ENCODE peak calls at places on chromosomes 4 and X, in six cellular contexts. One of them, this sample, is unnamed.

GRCh38 chr4:116005806-116006088 is 892.3 kb upstream of the NDST4 start:
- DNase-seq in neuronal stem cell: no peak
- DNase-seq in mucosa of descending colon: no peak
- DNase-seq in effector memory CD4-positive, alpha-beta T cell: no peak
- DNase-seq in thyroid gland: no peak
- DNase-seq in GM12878: no peak
- DNase-seq in this sample: no peak

GRCh38 chrX:140091276-140091886 is 126.1 kb upstream of the CXorf66 start:
- DNase-seq in neuronal stem cell: peak; percentile 31
- DNase-seq in mucosa of descending colon: peak; percentile 7
- DNase-seq in effector memory CD4-positive, alpha-beta T cell: no peak
- DNase-seq in thyroid gland: peak; percentile 36
- DNase-seq in GM12878: no peak
- DNase-seq in this sample: peak; percentile 18

GRCh38 chrX:20374450-20374849 is 107.7 kb upstream of the RPS6KA3 start:
- DNase-seq in neuronal stem cell: no peak
- DNase-seq in mucosa of descending colon: no peak
- DNase-seq in effector memory CD4-positive, alpha-beta T cell: no peak
- DNase-seq in thyroid gland: no peak
- DNase-seq in GM12878: no peak
- DNase-seq in this sample: no peak

GRCh38 chr4:8838911-8839431 is 32.7 kb downstream of the HMX1 start:
- DNase-seq in neuronal stem cell: no peak
- DNase-seq in mucosa of descending colon: no peak
- DNase-seq in effector memory CD4-positive, alpha-beta T cell: no peak
- DNase-seq in thyroid gland: no peak
- DNase-seq in GM12878: no peak
- DNase-seq in this sample: no peak

GRCh38 chr4:44760142-44760898 is 34.0 kb upstream of the GNPDA2 start:
- DNase-seq in neuronal stem cell: peak; percentile 38
- DNase-seq in mucosa of descending colon: peak; percentile 19
- DNase-seq in effector memory CD4-positive, alpha-beta T cell: no peak
- DNase-seq in thyroid gland: no peak
- DNase-seq in GM12878: no peak
- DNase-seq in this sample: no peak

GRCh38 chr4:26884486-26884988 is 23.9 kb downstream of the STIM2 start:
- DNase-seq in neuronal stem cell: no peak
- DNase-seq in mucosa of descending colon: no peak
- DNase-seq in effector memory CD4-positive, alpha-beta T cell: no peak
- DNase-seq in thyroid gland: no peak
- DNase-seq in GM12878: peak; percentile 53
- DNase-seq in this sample: no peak

GRCh38 chr4:86910820-86911684 is 18.8 kb upstream of the C4orf36 start:
- DNase-seq in neuronal stem cell: no peak
- DNase-seq in mucosa of descending colon: no peak
- DNase-seq in effector memory CD4-positive, alpha-beta T cell: no peak
- DNase-seq in thyroid gland: no peak
- DNase-seq in GM12878: no peak
- DNase-seq in this sample: no peak

GRCh38 chr4:52937829-52938228 is 75.7 kb downstream of the RASL11B start:
- DNase-seq in neuronal stem cell: no peak
- DNase-seq in mucosa of descending colon: no peak
- DNase-seq in effector memory CD4-positive, alpha-beta T cell: no peak
- DNase-seq in thyroid gland: no peak
- DNase-seq in GM12878: no peak
- DNase-seq in this sample: no peak

GRCh38 chr4:153521467-153521866 is 55.3 kb downstream of the TMEM131L start:
- DNase-seq in neuronal stem cell: no peak
- DNase-seq in mucosa of descending colon: no peak
- DNase-seq in effector memory CD4-positive, alpha-beta T cell: no peak
- DNase-seq in thyroid gland: no peak
- DNase-seq in GM12878: peak; percentile 57
- DNase-seq in this sample: peak; percentile 11

GRCh38 chr4:142551513-142552280 is 294.4 kb downstream of the INPP4B start:
- DNase-seq in neuronal stem cell: no peak
- DNase-seq in mucosa of descending colon: no peak
- DNase-seq in effector memory CD4-positive, alpha-beta T cell: no peak
- DNase-seq in thyroid gland: no peak
- DNase-seq in GM12878: no peak
- DNase-seq in this sample: no peak

GRCh38 chr4:150078996-150079581 is 844 bp downstream of the DCLK2 start:
- DNase-seq in neuronal stem cell: peak; percentile 31
- DNase-seq in mucosa of descending colon: peak; percentile 35
- DNase-seq in effector memory CD4-positive, alpha-beta T cell: no peak
- DNase-seq in thyroid gland: peak; percentile 56
- DNase-seq in GM12878: no peak
- DNase-seq in this sample: peak; percentile 43

GRCh38 chr4:150080335-150080734 is 2.1 kb downstream of the DCLK2 start:
- DNase-seq in neuronal stem cell: no peak
- DNase-seq in mucosa of descending colon: no peak
- DNase-seq in effector memory CD4-positive, alpha-beta T cell: no peak
- DNase-seq in thyroid gland: no peak
- DNase-seq in GM12878: no peak
- DNase-seq in this sample: no peak

GRCh38 chr4:150082241-150082640 is 4.0 kb downstream of the DCLK2 start:
- DNase-seq in neuronal stem cell: no peak
- DNase-seq in mucosa of descending colon: no peak
- DNase-seq in effector memory CD4-positive, alpha-beta T cell: no peak
- DNase-seq in thyroid gland: peak; percentile 55
- DNase-seq in GM12878: peak; percentile 28
- DNase-seq in this sample: no peak

GRCh38 chr4:150078041-150078995 is at the start of gene DCLK2:
- DNase-seq in neuronal stem cell: peak; percentile 71
- DNase-seq in mucosa of descending colon: peak; percentile 59
- DNase-seq in effector memory CD4-positive, alpha-beta T cell: no peak
- DNase-seq in thyroid gland: peak; percentile 83
- DNase-seq in GM12878: no peak
- DNase-seq in this sample: peak; percentile 68

GRCh38 chr4:150080875-150081274 is 2.6 kb downstream of the DCLK2 start:
- DNase-seq in neuronal stem cell: no peak
- DNase-seq in mucosa of descending colon: no peak
- DNase-seq in effector memory CD4-positive, alpha-beta T cell: no peak
- DNase-seq in thyroid gland: no peak
- DNase-seq in GM12878: no peak
- DNase-seq in this sample: no peak
- H3K4me3 ChIP-seq in neuronal stem cell: no peak overlapping the region
- H3K4me3 ChIP-seq in mucosa of descending colon: no peak overlapping the region
- H3K4me3 ChIP-seq in effector memory CD4-positive, alpha-beta T cell: no peak overlapping the region
- H3K4me3 ChIP-seq in thyroid gland: no peak overlapping the region
- H3K4me3 ChIP-seq in GM12878: no peak overlapping the region
- H3K4me3 ChIP-seq in this sample: no peak overlapping the region

GRCh38 chr4:41363384-41363981 is 106.8 kb downstream of the UCHL1 start:
- DNase-seq in neuronal stem cell: no peak
- DNase-seq in mucosa of descending colon: no peak
- DNase-seq in effector memory CD4-positive, alpha-beta T cell: no peak
- DNase-seq in thyroid gland: peak; percentile 76
- DNase-seq in GM12878: no peak
- DNase-seq in this sample: no peak
- H3K4me3 ChIP-seq in neuronal stem cell: no peak overlapping the region
- H3K4me3 ChIP-seq in mucosa of descending colon: no peak overlapping the region
- H3K4me3 ChIP-seq in effector memory CD4-positive, alpha-beta T cell: no peak overlapping the region
- H3K4me3 ChIP-seq in thyroid gland: no peak overlapping the region
- H3K4me3 ChIP-seq in GM12878: no peak overlapping the region
- H3K4me3 ChIP-seq in this sample: no peak overlapping the region

GRCh38 chr4:151067316-151067715 is 32.1 kb upstream of the RPS3A start:
- DNase-seq in neuronal stem cell: no peak
- DNase-seq in mucosa of descending colon: no peak
- DNase-seq in effector memory CD4-positive, alpha-beta T cell: no peak
- DNase-seq in thyroid gland: no peak
- DNase-seq in GM12878: no peak
- DNase-seq in this sample: no peak
- H3K4me3 ChIP-seq in neuronal stem cell: no peak overlapping the region
- H3K4me3 ChIP-seq in mucosa of descending colon: no peak overlapping the region
- H3K4me3 ChIP-seq in effector memory CD4-positive, alpha-beta T cell: no peak overlapping the region
- H3K4me3 ChIP-seq in thyroid gland: no peak overlapping the region
- H3K4me3 ChIP-seq in GM12878: no peak overlapping the region
- H3K4me3 ChIP-seq in this sample: no peak overlapping the region

GRCh38 chr4:111323496-111323895 is 700.6 kb upstream of the PITX2 start:
- DNase-seq in neuronal stem cell: no peak
- DNase-seq in mucosa of descending colon: no peak
- DNase-seq in effector memory CD4-positive, alpha-beta T cell: no peak
- DNase-seq in thyroid gland: no peak
- DNase-seq in GM12878: no peak
- DNase-seq in this sample: no peak
- H3K4me3 ChIP-seq in neuronal stem cell: no peak overlapping the region
- H3K4me3 ChIP-seq in mucosa of descending colon: no peak overlapping the region
- H3K4me3 ChIP-seq in effector memory CD4-positive, alpha-beta T cell: no peak overlapping the region
- H3K4me3 ChIP-seq in thyroid gland: no peak overlapping the region
- H3K4me3 ChIP-seq in GM12878: no peak overlapping the region
- H3K4me3 ChIP-seq in this sample: no peak overlapping the region

GRCh38 chr4:158670975-158671664 is 567 bp downstream of the C4orf46 start:
- DNase-seq in neuronal stem cell: peak; percentile 69
- DNase-seq in mucosa of descending colon: peak; percentile 79
- DNase-seq in effector memory CD4-positive, alpha-beta T cell: peak; percentile 36
- DNase-seq in thyroid gland: peak; percentile 94
- DNase-seq in GM12878: peak; percentile 30
- DNase-seq in this sample: peak; percentile 78

GRCh38 chr4:158666892-158667291 is 4.8 kb downstream of the C4orf46 start:
- DNase-seq in neuronal stem cell: no peak
- DNase-seq in mucosa of descending colon: no peak
- DNase-seq in effector memory CD4-positive, alpha-beta T cell: no peak
- DNase-seq in thyroid gland: no peak
- DNase-seq in GM12878: no peak
- DNase-seq in this sample: no peak

GRCh38 chr4:158664806-158665205 is 6.9 kb downstream of the C4orf46 start:
- DNase-seq in neuronal stem cell: no peak
- DNase-seq in mucosa of descending colon: no peak
- DNase-seq in effector memory CD4-positive, alpha-beta T cell: no peak
- DNase-seq in thyroid gland: no peak
- DNase-seq in GM12878: no peak
- DNase-seq in this sample: no peak

GRCh38 chr4:158669310-158669709 is 2.4 kb downstream of the C4orf46 start:
- DNase-seq in neuronal stem cell: no peak
- DNase-seq in mucosa of descending colon: no peak
- DNase-seq in effector memory CD4-positive, alpha-beta T cell: no peak
- DNase-seq in thyroid gland: no peak
- DNase-seq in GM12878: no peak
- DNase-seq in this sample: no peak

DNA sequence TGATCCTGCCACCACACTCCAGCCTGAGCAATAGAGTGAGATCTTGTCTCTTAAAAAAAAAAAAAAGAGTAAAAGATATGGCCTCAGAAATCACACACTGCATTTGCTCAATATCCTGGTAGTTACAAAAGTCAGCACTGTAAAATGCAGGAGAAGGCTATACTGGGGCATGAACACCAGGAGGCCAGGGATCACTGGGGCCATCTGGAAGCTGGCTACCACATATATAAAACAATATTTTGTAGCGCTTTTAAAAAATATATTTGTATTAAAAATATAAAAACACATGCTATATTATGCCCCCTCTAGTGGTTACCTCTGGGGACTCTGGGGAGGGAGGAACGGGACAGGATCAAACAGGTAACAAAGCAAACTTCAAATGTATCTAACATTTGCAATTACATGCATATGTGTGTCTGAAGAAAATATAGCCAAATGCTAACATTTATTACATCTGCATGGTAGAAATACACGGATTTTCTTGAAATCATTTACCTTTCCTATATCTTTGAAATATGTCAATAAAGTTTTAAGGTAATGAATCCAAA is 4.0 kb downstream of the C4orf46 start:
- DNase-seq in neuronal stem cell: no peak
- DNase-seq in mucosa of descending colon: peak; percentile 19
- DNase-seq in effector memory CD4-positive, alpha-beta T cell: no peak
- DNase-seq in thyroid gland: no peak
- DNase-seq in GM12878: no peak
- DNase-seq in this sample: peak; percentile 26
- H3K4me3 ChIP-seq in neuronal stem cell: no peak overlapping the region
- H3K4me3 ChIP-seq in mucosa of descending colon: no peak overlapping the region
- H3K4me3 ChIP-seq in effector memory CD4-positive, alpha-beta T cell: no peak overlapping the region
- H3K4me3 ChIP-seq in thyroid gland: no peak overlapping the region
- H3K4me3 ChIP-seq in GM12878: no peak overlapping the region
- H3K4me3 ChIP-seq in this sample: no peak overlapping the region

This sample was measured in colonic mucosa.